ENCODE peak calls at places on chromosome 6, in six cellular contexts. K is heart right ventricle, W is osteoblast, Z is hepatocyte, E is heart left ventricle, V is iPS DF 6.9. I is an unnamed sample.
A peak's percentile ranks its signal among the peaks of the same experiment; 100 is the strongest.

GRCh38 chr6:70310063-70310694 is 7.3 kb upstream of the COL9A1 start:
- DNase-seq in K (no peak), W (no peak), Z (peak; percentile 63), E (no peak), V (peak; percentile 18), I (peak; percentile 48)

GRCh38 chr6:169964440-169965212 is 213.2 kb downstream of the ERMARD start:
- DNase-seq in K (no peak), W (peak; percentile 84), Z (no peak), E (no peak), V (no peak), I (no peak)

GRCh38 chr6:89966250-89966588 is 72.0 kb downstream of the GJA10 start:
- DNase-seq in K (no peak), W (no peak), Z (no peak), E (no peak), V (no peak), I (no peak)

GRCh38 chr6:2857580-2858337 is 16.1 kb upstream of the SERPINB1 start:
- DNase-seq in K (peak; percentile 83), W (no peak), Z (peak; percentile 58), E (peak; percentile 60), V (no peak), I (no peak)

GRCh38 chr6:138206862-138207261 is 11.4 kb downstream of the PBOV1 start:
- DNase-seq in K (no peak), W (no peak), Z (no peak), E (no peak), V (no peak), I (no peak)

GRCh38 chr6:37168809-37169457 is 1.0 kb upstream of the PIM1 start:
- DNase-seq in K (no peak), W (peak; percentile 97), Z (no peak), E (no peak), V (no peak), I (no peak)

GRCh38 chr6:37667050-37667814 is 30.5 kb downstream of the MDGA1 start:
- DNase-seq in K (no peak), W (peak; percentile 34), Z (peak; percentile 21), E (no peak), V (no peak), I (no peak)

GRCh38 chr6:163228041-163228440 is 186.5 kb upstream of the QKI start:
- DNase-seq in K (no peak), W (no peak), Z (no peak), E (no peak), V (no peak), I (no peak)

GRCh38 chr6:157108923-157109322 is 214.4 kb downstream of the TMEM242 start:
- DNase-seq in K (no peak), W (no peak), Z (no peak), E (no peak), V (no peak), I (no peak)
- H3K27ac ChIP-seq in K (no peak overlapping the region), W (peak overlapping the region; percentile 97), Z (peak overlapping the region; percentile 68), E (peak overlapping the region; percentile 43), V (no peak overlapping the region), I (peak overlapping the region; percentile 82)

GRCh38 chr6:45541934-45542333 is 164.2 kb upstream of the SUPT3H start:
- DNase-seq in K (no peak), W (no peak), Z (no peak), E (no peak), V (no peak), I (no peak)
- H3K36me3 ChIP-seq in K (no peaks in the 10 kb centered on the region), W (peaks cover 9% of the 10 kb centered on the region), Z (no peaks in the 10 kb centered on the region), E (no peaks in the 10 kb centered on the region), V (no peaks in the 10 kb centered on the region), I (no peaks in the 10 kb centered on the region)

GRCh38 chr6:158043008-158043407 is 61.3 kb downstream of the SYNJ2 start:
- DNase-seq in K (no peak), W (no peak), Z (no peak), E (no peak), V (no peak), I (no peak)
- H3K27ac ChIP-seq in K (peak overlapping the region; percentile 89), W (peak overlapping the region; percentile 97), Z (peak overlapping the region; percentile 93), E (peak overlapping the region; percentile 84), V (no peak overlapping the region), I (no peak overlapping the region)

GRCh38 chr6:73769976-73770375 is 74.0 kb downstream of the CD109 start:
- DNase-seq in K (no peak), W (no peak), Z (no peak), E (no peak), V (no peak), I (no peak)

GRCh38 chr6:73768630-73769029 is 72.6 kb downstream of the CD109 start:
- DNase-seq in K (no peak), W (no peak), Z (no peak), E (no peak), V (no peak), I (no peak)

DNA sequence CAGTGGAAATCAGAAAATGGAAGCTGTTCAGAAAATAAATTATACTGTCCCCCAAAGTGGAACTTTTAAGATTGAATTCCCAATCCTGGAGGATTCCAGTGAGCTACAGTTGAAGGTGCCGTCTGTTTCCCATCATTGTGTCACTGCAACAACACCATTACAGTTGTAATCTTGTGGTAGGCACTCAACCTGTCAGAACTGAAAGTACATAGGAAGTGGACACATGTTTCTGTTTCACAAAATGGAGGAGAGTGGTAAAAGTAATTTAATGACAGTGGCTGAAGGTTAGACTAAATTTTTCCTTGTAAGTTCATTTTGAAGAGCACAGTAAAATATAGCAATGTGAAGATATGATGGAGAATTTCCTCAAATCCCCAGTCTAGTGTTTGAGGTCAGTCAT is 70.0 kb downstream of the CD109 start:
- DNase-seq in K (no peak), W (no peak), Z (no peak), E (no peak), V (no peak), I (no peak)
- H3K36me3 ChIP-seq in K (no peaks in the 10 kb centered on the region), W (no peaks in the 10 kb centered on the region), Z (no peaks in the 10 kb centered on the region), E (no peaks in the 10 kb centered on the region), V (no peaks in the 10 kb centered on the region), I (peaks cover 40% of the 10 kb centered on the region)

GRCh38 chr6:72622094-72622540 is 253 bp downstream of the KCNQ5 start:
- DNase-seq in K (no peak), W (peak; percentile 95), Z (peak; percentile 61), E (peak; percentile 18), V (no peak), I (peak; percentile 44)
- H3K27ac ChIP-seq in K (no peak overlapping the region), W (no peak overlapping the region), Z (no peak overlapping the region), E (no peak overlapping the region), V (no peak overlapping the region), I (peak overlapping the region; percentile 50)

GRCh38 chr6:21278078-21278790 is 315.3 kb upstream of the SOX4 start:
- DNase-seq in K (peak; percentile 13), W (no peak), Z (peak; percentile 50), E (peak; percentile 39), V (no peak), I (no peak)

GRCh38 chr6:21277601-21278043 is 315.9 kb upstream of the SOX4 start:
- DNase-seq in K (no peak), W (no peak), Z (peak; percentile 56), E (no peak), V (no peak), I (peak; percentile 46)

GRCh38 chr6:21281366-21281765 is 312.2 kb upstream of the SOX4 start:
- DNase-seq in K (no peak), W (no peak), Z (peak; percentile 34), E (no peak), V (no peak), I (no peak)

GRCh38 chr6:21279619-21280018 is 313.9 kb upstream of the SOX4 start:
- DNase-seq in K (no peak), W (no peak), Z (no peak), E (no peak), V (no peak), I (no peak)
- H3K36me3 ChIP-seq in K (no peaks in the 10 kb centered on the region), W (no peaks in the 10 kb centered on the region), Z (no peaks in the 10 kb centered on the region), E (no peaks in the 10 kb centered on the region), V (no peaks in the 10 kb centered on the region), I (no peaks in the 10 kb centered on the region)

GRCh38 chr6:144778773-144779531 is 493.8 kb downstream of the UTRN start:
- DNase-seq in K (no peak), W (no peak), Z (no peak), E (no peak), V (no peak), I (peak; percentile 6)

GRCh38 chr6:144778056-144778455 is 492.9 kb downstream of the UTRN start:
- DNase-seq in K (no peak), W (no peak), Z (no peak), E (no peak), V (no peak), I (no peak)

GRCh38 chr6:144782634-144783033 is 497.5 kb downstream of the UTRN start:
- DNase-seq in K (no peak), W (no peak), Z (no peak), E (no peak), V (no peak), I (no peak)

GRCh38 chr6:144785056-144785455 is 499.9 kb downstream of the UTRN start:
- DNase-seq in K (no peak), W (no peak), Z (no peak), E (no peak), V (no peak), I (no peak)

DNA sequence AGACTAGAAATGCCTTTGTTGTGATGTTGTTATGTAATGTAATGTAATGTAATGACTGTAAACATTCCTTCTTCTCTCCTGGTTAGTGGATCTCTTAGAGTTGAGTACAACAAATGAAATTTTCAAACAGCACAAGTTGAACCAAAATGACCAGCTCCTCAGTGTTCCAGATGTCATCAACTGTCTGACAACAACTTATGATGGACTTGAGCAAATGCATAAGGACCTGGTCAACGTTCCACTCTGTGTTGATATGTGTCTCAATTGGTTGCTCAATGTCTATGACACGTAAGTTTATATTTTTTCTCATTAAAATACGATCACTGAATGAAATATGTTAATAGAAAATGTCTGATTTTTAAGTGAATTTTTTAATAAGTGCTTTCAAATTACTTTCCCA is 496.7 kb downstream of the UTRN start:
- DNase-seq in K (no peak), W (no peak), Z (no peak), E (no peak), V (no peak), I (no peak)
- H3K27ac ChIP-seq in K (no peak overlapping the region), W (no peak overlapping the region), Z (no peak overlapping the region), E (no peak overlapping the region), V (no peak overlapping the region), I (no peak overlapping the region)

I was measured in mammary epithelial cell.